ENCODE peak calls at places on chromosomes 11 and 22, in nine cellular contexts. Z is BE2C; V is heart left ventricle; S is HCT116; J is Caco-2; K is bronchial epithelial cell; U is CD4-positive, alpha-beta memory T cell; X is thyroid gland; L is adrenal gland. A is an unnamed sample.

GRCh38 chr11:71341596-71341995 is 89.2 kb upstream of the SHANK2 start:
- DNase-seq in V (no peak), J (no peak), Z (no peak), U (no peak), K (no peak), L (no peak), S (no peak), X (no peak), A (no peak)

GRCh38 chr11:61297341-61297740 is 2.2 kb upstream of the VWCE start:
- DNase-seq in U (no peak), Z (no peak), X (no peak), L (no peak), K (peak; percentile 55), J (no peak), S (no peak), V (no peak), A (no peak)

GRCh38 chr22:50205781-50206569 is 5.2 kb downstream of the SELENOO start:
- DNase-seq in J (no peak), K (no peak), V (no peak), U (no peak), X (no peak), S (no peak), Z (no peak), L (no peak), A (no peak)

GRCh38 chr11:31779268-31779879 is 31.7 kb downstream of the PAX6 start:
- DNase-seq in Z (no peak), J (no peak), L (no peak), S (no peak), U (no peak), V (no peak), X (no peak), K (peak; percentile 36), A (no peak)

GRCh38 chr11:2107521-2107920 is 31.7 kb downstream of the IGF2 start:
- DNase-seq in L (no peak), V (no peak), S (no peak), U (no peak), K (no peak), Z (no peak), J (no peak), X (no peak), A (no peak)

GRCh38 chr11:126185200-126186030 is 26.0 kb downstream of the RPUSD4 start:
- DNase-seq in K (no peak), X (no peak), U (no peak), Z (no peak), J (no peak), V (no peak), L (no peak), S (no peak), A (peak; percentile 49)

GRCh38 chr11:130198292-130198691 is 38.7 kb downstream of the ST14 start:
- DNase-seq in X (no peak), Z (no peak), V (no peak), L (no peak), U (no peak), K (no peak), J (no peak), S (no peak), A (no peak)

GRCh38 chr11:101188801-101189200 is 59.2 kb upstream of the PGR start:
- DNase-seq in U (no peak), K (no peak), V (no peak), S (no peak), J (no peak), X (no peak), Z (no peak), L (no peak), A (no peak)

GRCh38 chr11:14202263-14203173 is 156.5 kb downstream of the RRAS2 start:
- DNase-seq in J (no peak), U (no peak), V (no peak), L (no peak), S (no peak), K (no peak), Z (no peak), X (no peak), A (no peak)

GRCh38 chr11:1755344-1756023 is 5.1 kb upstream of the IFITM10 start:
- DNase-seq in J (no peak), S (no peak), X (no peak), L (peak; percentile 43), U (no peak), V (peak; percentile 66), Z (no peak), K (no peak), A (no peak)

GRCh38 chr22:16963189-16963945 is 44.7 kb downstream of the GAB4 start:
- DNase-seq in K (no peak), Z (no peak), S (no peak), U (no peak), L (no peak), X (no peak), J (no peak), V (no peak), A (no peak)

GRCh38 chr22:35467788-35468187 is 67.8 kb downstream of the MCM5 start:
- DNase-seq in Z (peak; percentile 60), X (peak; percentile 47), S (no peak), J (no peak), K (no peak), L (peak; percentile 82), V (peak; percentile 74), U (no peak), A (no peak)

GRCh38 chr11:102469196-102469821 is 16.7 kb upstream of the TMEM123 start:
- DNase-seq in X (peak; percentile 39), J (peak; percentile 47), U (no peak), K (peak; percentile 59), S (no peak), V (no peak), Z (no peak), L (no peak), A (no peak)

GRCh38 chr22:42179616-42180015 is 49.0 kb upstream of the CYP2D6 start:
- DNase-seq in Z (no peak), X (no peak), L (no peak), V (no peak), S (no peak), J (no peak), U (no peak), K (no peak), A (peak; percentile 63)

GRCh38 chr11:16883179-16883578 is 131.0 kb downstream of the PLEKHA7 start:
- DNase-seq in Z (no peak), K (peak; percentile 88), S (peak; percentile 39), V (no peak), U (no peak), X (peak; percentile 31), J (no peak), L (peak; percentile 19), A (no peak)

GRCh38 chr11:125903753-125904659 is at the start of gene DDX25:
- DNase-seq in V (no peak), L (no peak), J (no peak), Z (peak; percentile 79), K (no peak), U (peak; percentile 34), X (peak; percentile 37), S (no peak), A (no peak)

GRCh38 chr22:18998998-18999397 is 62.9 kb upstream of the PRODH start:
- DNase-seq in Z (no peak), V (no peak), J (no peak), U (no peak), K (no peak), L (no peak), X (no peak), S (no peak), A (peak; percentile 10)

GRCh38 chr11:130721282-130721681 is 195.0 kb downstream of the SNX19 start:
- DNase-seq in S (no peak), L (no peak), J (no peak), K (no peak), Z (no peak), V (no peak), X (no peak), U (no peak), A (no peak)

GRCh38 chr11:131370090-131370751 is at the start of gene NTM:
- DNase-seq in S (no peak), K (peak; percentile 22), J (no peak), L (peak; percentile 75), Z (no peak), X (peak; percentile 68), V (peak; percentile 48), U (no peak), A (no peak)

GRCh38 chr22:46971141-46971775 is 208.8 kb downstream of the TBC1D22A start:
- DNase-seq in U (no peak), J (no peak), S (no peak), Z (peak; percentile 43), L (peak; percentile 57), X (peak; percentile 44), V (peak; percentile 53), K (no peak), A (no peak)

DNA sequence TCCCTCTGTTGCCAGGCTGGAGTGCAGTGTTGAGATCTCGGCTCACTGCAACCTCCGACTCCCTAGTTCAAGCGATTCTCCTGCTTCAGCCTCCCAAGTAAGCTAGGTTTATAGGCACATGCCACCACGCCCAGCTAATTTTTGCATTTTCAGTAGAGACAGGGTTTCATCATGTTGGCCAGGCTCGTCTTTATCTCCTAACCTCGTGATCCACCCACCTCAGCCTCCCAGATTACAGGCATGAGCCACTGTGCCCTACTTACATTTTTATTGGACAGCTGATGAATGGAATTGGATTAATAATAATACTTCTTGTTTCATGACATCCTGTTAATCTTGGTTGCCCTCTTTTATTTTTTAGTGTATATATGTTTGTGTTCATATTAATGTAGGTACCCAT is 3.0 kb upstream of the MRGPRD start:
- DNase-seq in V (no peak), X (no peak), K (no peak), Z (no peak), S (no peak), U (no peak), L (no peak), J (peak; percentile 24), A (no peak)
- H3K27me3 ChIP-seq in V (no peaks in the 10 kb centered on the region), X (no peaks in the 10 kb centered on the region), K (no peaks in the 10 kb centered on the region), Z (no peaks in the 10 kb centered on the region), S (no peaks in the 10 kb centered on the region), U (no peaks in the 10 kb centered on the region), L (no peaks in the 10 kb centered on the region), J (no peaks in the 10 kb centered on the region), A (no peaks in the 10 kb centered on the region)

GRCh38 chr22:22458387-22458786 is 50.2 kb downstream of the ZNF280B start:
- DNase-seq in S (no peak), V (no peak), Z (no peak), L (no peak), J (no peak), U (no peak), K (no peak), X (no peak), A (no peak)
- H3K27me3 ChIP-seq in S (no peaks in the 10 kb centered on the region), V (peaks cover 17% of the 10 kb centered on the region), Z (peaks cover 3% of the 10 kb centered on the region), L (peaks cover 9% of the 10 kb centered on the region), J (no peaks in the 10 kb centered on the region), U (no peaks in the 10 kb centered on the region), K (no peaks in the 10 kb centered on the region), X (no peaks in the 10 kb centered on the region), A (no peaks in the 10 kb centered on the region)

GRCh38 chr22:24244144-24244787 is 616 bp downstream of the GGT5 start:
- DNase-seq in S (no peak), Z (peak; percentile 67), X (peak; percentile 54), J (no peak), U (no peak), K (no peak), L (no peak), V (no peak), A (peak; percentile 40)
- H3K27me3 ChIP-seq in S (no peaks in the 10 kb centered on the region), Z (no peaks in the 10 kb centered on the region), X (no peaks in the 10 kb centered on the region), J (no peaks in the 10 kb centered on the region), U (no peaks in the 10 kb centered on the region), K (no peaks in the 10 kb centered on the region), L (no peaks in the 10 kb centered on the region), V (no peaks in the 10 kb centered on the region), A (no peaks in the 10 kb centered on the region)

GRCh38 chr11:117620659-117621058 is 176.4 kb downstream of the DSCAML1 start:
- DNase-seq in U (no peak), S (no peak), V (no peak), K (no peak), X (no peak), J (no peak), Z (no peak), L (no peak), A (no peak)
- H3K27me3 ChIP-seq in U (no peaks in the 10 kb centered on the region), S (peaks cover 7% of the 10 kb centered on the region), V (no peaks in the 10 kb centered on the region), K (no peaks in the 10 kb centered on the region), X (no peaks in the 10 kb centered on the region), J (peaks cover 2% of the 10 kb centered on the region), Z (no peaks in the 10 kb centered on the region), L (no peaks in the 10 kb centered on the region), A (no peaks in the 10 kb centered on the region)

A was measured in SJCRH30.